ENCODE peak calls at places on chromosome 12, in four cellular contexts. R is adrenal gland, N is H54, Y is lower leg skin. L is an unnamed sample.

GRCh38 chr12:69150083-69150795 is 89.1 kb upstream of the CPSF6 start:
- DNase-seq in R (no peak), N (no peak), Y (no peak), L (no peak)

GRCh38 chr12:6234214-6234613 is 34.0 kb downstream of the CD9 start:
- DNase-seq in R (no peak), N (no peak), Y (no peak), L (no peak)

GRCh38 chr12:23949212-23950010 is at the start of gene SOX5:
- DNase-seq in R (peak; percentile 13), N (no peak), Y (no peak), L (no peak)

GRCh38 chr12:71556881-71557280 is 106.8 kb downstream of the ZFC3H1 start:
- DNase-seq in R (peak; percentile 11), N (peak; percentile 58), Y (no peak), L (no peak)

GRCh38 chr12:47561746-47562145 is 144.1 kb downstream of the RPAP3 start:
- DNase-seq in R (no peak), N (no peak), Y (no peak), L (no peak)

GRCh38 chr12:5623411-5623810 is 191.5 kb downstream of the NTF3 start:
- DNase-seq in R (no peak), N (no peak), Y (peak; percentile 20), L (no peak)

GRCh38 chr12:91216871-91217270 is 34.3 kb upstream of the DCN start:
- DNase-seq in R (no peak), N (no peak), Y (no peak), L (no peak)

GRCh38 chr12:83389237-83389996 is 702.7 kb downstream of the TMTC2 start:
- DNase-seq in R (peak; percentile 64), N (no peak), Y (no peak), L (no peak)

GRCh38 chr12:60169904-60170303 is 574.1 kb downstream of the SLC16A7 start:
- DNase-seq in R (no peak), N (no peak), Y (no peak), L (no peak)

GRCh38 chr12:4268549-4269181 is 4.9 kb upstream of the CCND2 start:
- DNase-seq in R (no peak), N (no peak), Y (peak; percentile 85), L (peak; percentile 39)

GRCh38 chr12:16531623-16532022 is 74.3 kb downstream of the LMO3 start:
- DNase-seq in R (no peak), N (no peak), Y (no peak), L (no peak)

GRCh38 chr12:42981379-42981778 is 391.8 kb upstream of the PRICKLE1 start:
- DNase-seq in R (no peak), N (no peak), Y (no peak), L (no peak)

GRCh38 chr12:119770146-119770545 is 102.2 kb downstream of the PRKAB1 start:
- DNase-seq in R (no peak), N (no peak), Y (no peak), L (no peak)

GRCh38 chr12:57754411-57755193 is at the start of gene MARCHF9:
- DNase-seq in R (peak; percentile 64), N (peak; percentile 83), Y (peak; percentile 94), L (peak; percentile 67)

GRCh38 chr12:124610629-124611558 is 43.5 kb upstream of the NCOR2 start:
- DNase-seq in R (no peak), N (no peak), Y (no peak), L (no peak)

GRCh38 chr12:108649126-108649525 is 15.4 kb upstream of the SELPLG start:
- DNase-seq in R (no peak), N (no peak), Y (no peak), L (no peak)

GRCh38 chr12:39272934-39273770 is 169.8 kb downstream of the KIF21A start:
- DNase-seq in R (peak; percentile 45), N (peak; percentile 3), Y (no peak), L (peak; percentile 31)

GRCh38 chr12:89859513-89860220 is 151.0 kb upstream of the ATP2B1 start:
- DNase-seq in R (no peak), N (no peak), Y (no peak), L (no peak)

GRCh38 chr12:117394491-117394890 is 33.1 kb upstream of the NOS1 start:
- DNase-seq in R (no peak), N (no peak), Y (no peak), L (no peak)

GRCh38 chr12:60176891-60177290 is 581.1 kb downstream of the SLC16A7 start:
- DNase-seq in R (no peak), N (no peak), Y (no peak), L (no peak)

GRCh38 chr12:43764528-43764927 is 5.8 kb downstream of the IRAK4 start:
- DNase-seq in R (no peak), N (no peak), Y (no peak), L (no peak)

GRCh38 chr12:38921025-38921677 is 15.8 kb upstream of the CPNE8 start:
- DNase-seq in R (peak; percentile 84), N (no peak), Y (no peak), L (peak; percentile 63)

GRCh38 chr12:11958216-11959091 is 112.3 kb upstream of the BCL2L14 start:
- DNase-seq in R (no peak), N (peak; percentile 82), Y (no peak), L (no peak)

GRCh38 chr12:107415834-107416233 is 269.8 kb upstream of the PWP1 start:
- DNase-seq in R (no peak), N (no peak), Y (no peak), L (no peak)

GRCh38 chr12:107415066-107415465 is 270.5 kb upstream of the PWP1 start:
- DNase-seq in R (no peak), N (peak; percentile 45), Y (no peak), L (no peak)

GRCh38 chr12:107411792-107412535 is 273.6 kb upstream of the PWP1 start:
- DNase-seq in R (peak; percentile 16), N (peak; percentile 76), Y (no peak), L (no peak)

GRCh38 chr12:107418976-107419375 is 266.6 kb upstream of the PWP1 start:
- DNase-seq in R (no peak), N (no peak), Y (no peak), L (no peak)

GRCh38 chr12:107417004-107417403 is 268.6 kb upstream of the PWP1 start:
- DNase-seq in R (no peak), N (no peak), Y (no peak), L (no peak)
- TF ChIP-seq POLR2A in R (no peak), N (no peak), Y (no peak), L (no peak)

GRCh38 chr12:9109737-9110491 is 5.8 kb downstream of the A2M start:
- DNase-seq in R (no peak), N (no peak), Y (no peak), L (no peak)
- TF ChIP-seq POLR2A in R (no peak), N (no peak), Y (no peak), L (no peak)

DNA sequence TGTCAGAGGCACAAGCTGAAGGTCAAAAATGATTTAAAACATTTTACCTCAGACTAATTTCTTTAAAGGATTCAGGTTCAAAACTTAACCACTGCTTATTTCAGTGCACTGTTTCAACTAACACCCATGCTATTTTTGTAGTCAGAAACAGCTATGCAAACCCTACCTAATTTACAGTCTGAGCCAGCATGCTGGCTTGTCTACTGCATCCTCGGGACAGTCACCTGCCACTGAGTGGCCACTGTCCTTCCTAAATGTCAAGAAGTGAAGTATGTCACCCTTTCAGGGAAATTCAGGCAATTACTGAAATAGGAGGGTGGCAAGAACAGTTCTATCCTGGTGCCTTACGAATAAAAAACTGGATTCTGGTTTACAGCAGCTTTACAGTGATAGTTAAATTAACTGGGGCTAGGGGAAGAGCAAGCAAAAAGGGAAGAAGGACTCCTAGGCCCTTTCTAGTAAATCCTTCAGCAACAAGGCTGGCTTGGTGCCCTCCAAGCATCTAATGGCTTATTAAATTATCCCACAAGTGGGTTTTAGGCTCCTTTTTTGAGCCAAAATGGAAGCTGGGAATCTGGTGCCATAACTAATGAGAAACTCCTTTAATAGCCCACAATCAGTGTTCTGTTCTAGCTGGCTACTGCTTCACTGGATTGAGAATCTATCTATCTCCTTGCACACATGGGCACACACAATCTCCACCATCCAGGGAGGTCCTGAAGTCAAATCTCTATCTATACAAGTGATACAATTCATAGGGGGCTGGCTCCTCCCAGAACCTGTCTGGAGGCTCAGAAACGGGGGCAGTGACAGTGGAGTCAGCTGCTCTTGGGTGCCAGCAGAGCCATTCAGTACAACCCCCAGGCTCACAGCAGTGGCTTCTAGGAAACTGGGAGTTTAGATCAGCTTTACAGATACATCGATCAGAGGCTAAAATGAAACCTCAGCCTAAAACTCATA is 43.4 kb downstream of the SH2B3 start:
- DNase-seq in R (peak; percentile 2), N (no peak), Y (peak; percentile 66), L (no peak)
- TF ChIP-seq POLR2A in R (no peak), N (no peak), Y (no peak), L (no peak)

GRCh38 chr12:105261010-105261409 is 25.0 kb upstream of the APPL2 start:
- DNase-seq in R (no peak), N (no peak), Y (no peak), L (no peak)
- TF ChIP-seq POLR2A in R (no peak), N (no peak), Y (no peak), L (no peak)

DNA sequence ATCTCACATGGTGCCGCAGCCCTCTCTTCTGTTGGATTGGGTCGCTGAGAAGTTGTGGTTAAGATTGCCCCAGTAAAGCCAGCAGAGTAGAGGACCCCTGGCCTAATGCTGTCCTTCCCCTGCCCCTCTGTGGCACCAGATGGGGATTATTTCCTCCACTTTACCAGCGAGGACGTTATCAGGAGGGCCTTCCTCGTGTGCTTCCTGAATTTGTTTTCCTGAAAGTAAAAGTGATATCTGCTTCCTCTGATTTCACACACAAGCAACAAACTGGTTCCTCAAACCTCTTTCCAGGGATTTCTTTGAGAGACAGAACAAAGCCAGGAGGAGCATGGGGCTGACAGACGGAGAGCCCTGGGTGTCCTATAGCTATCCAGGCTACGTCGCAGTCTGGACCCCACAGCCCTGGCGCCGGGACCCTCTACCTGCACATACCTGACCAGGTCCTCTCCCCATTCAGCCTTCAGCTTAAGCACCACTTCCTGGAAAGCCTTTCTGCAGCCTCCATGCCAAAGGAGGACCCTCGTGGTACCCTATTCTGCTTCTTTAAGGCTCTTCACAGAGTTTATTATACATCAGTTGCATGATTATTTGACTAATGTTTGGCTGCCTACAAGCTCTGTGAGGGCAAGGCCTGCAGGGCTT is 314.8 kb upstream of the FKBP4 start:
- DNase-seq in R (no peak), N (no peak), Y (peak; percentile 64), L (no peak)
- TF ChIP-seq POLR2A in R (no peak), N (no peak), Y (no peak), L (no peak)

GRCh38 chr12:121095544-121096198 is 37.0 kb upstream of the P2RX7 start:
- DNase-seq in R (peak; percentile 69), N (peak; percentile 87), Y (peak; percentile 93), L (peak; percentile 58)
- TF ChIP-seq POLR2A in R (no peak), N (no peak), Y (no peak), L (no peak)

DNA sequence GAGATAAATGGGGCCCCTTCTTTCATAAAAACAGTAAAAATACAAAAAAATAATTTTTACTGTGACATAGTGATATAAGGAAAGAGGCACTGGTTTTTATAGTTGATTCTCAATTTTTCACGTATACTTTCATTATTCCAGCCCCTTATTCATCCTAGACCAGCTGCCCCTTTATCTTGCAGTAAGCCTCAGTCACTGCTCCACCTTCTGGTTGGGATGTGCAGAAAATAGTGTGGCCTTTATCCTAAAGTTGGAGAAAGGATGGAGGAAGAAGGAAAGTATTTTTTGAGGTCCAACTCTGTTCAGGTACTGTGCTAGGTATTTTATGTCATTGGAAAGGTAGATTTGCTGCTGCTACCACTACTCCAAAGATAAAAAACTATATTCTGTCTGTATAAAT is 172.7 kb downstream of the ANO6 start:
- DNase-seq in R (peak; percentile 46), N (no peak), Y (no peak), L (peak; percentile 25)
- TF ChIP-seq POLR2A in R (no peak), N (no peak), Y (no peak), L (no peak)

L was measured in erythroblast.